ENCODE peak calls at places on chromosomes 3 and 15, in ten cellular contexts. One of them, this sample, is unnamed.

GRCh38 chr3:72490688-72491430 is 357.4 kb downstream of the SHQ1 start:
- DNase-seq in breast epithelium: no peak
- DNase-seq in prostate gland: no peak
- DNase-seq in GM12892: no peak
- DNase-seq in spleen: no peak
- DNase-seq in vagina: no peak
- DNase-seq in stomach: no peak
- DNase-seq in GM12891: no peak
- DNase-seq in endothelial cell of umbilical vein: no peak
- DNase-seq in suprapubic skin: no peak
- DNase-seq in this sample: peak; percentile 67

GRCh38 chr3:42501681-42502428 is 588 bp upstream of the VIPR1 start:
- DNase-seq in stomach: peak; percentile 78
- DNase-seq in breast epithelium: peak; percentile 80
- DNase-seq in endothelial cell of umbilical vein: peak; percentile 50
- DNase-seq in GM12891: peak; percentile 53
- DNase-seq in prostate gland: peak; percentile 76
- DNase-seq in vagina: peak; percentile 95
- DNase-seq in spleen: peak; percentile 91
- DNase-seq in suprapubic skin: peak; percentile 86
- DNase-seq in GM12892: peak; percentile 62
- DNase-seq in this sample: peak; percentile 91

GRCh38 chr15:85749261-85750151 is 45.2 kb downstream of the KLHL25 start:
- DNase-seq in suprapubic skin: no peak
- DNase-seq in vagina: no peak
- DNase-seq in GM12892: no peak
- DNase-seq in spleen: peak; percentile 68
- DNase-seq in prostate gland: no peak
- DNase-seq in endothelial cell of umbilical vein: no peak
- DNase-seq in GM12891: no peak
- DNase-seq in breast epithelium: peak; percentile 51
- DNase-seq in stomach: peak; percentile 27
- DNase-seq in this sample: no peak

GRCh38 chr3:178735032-178735674 is 198.9 kb downstream of the KCNMB2 start:
- DNase-seq in spleen: no peak
- DNase-seq in endothelial cell of umbilical vein: no peak
- DNase-seq in breast epithelium: no peak
- DNase-seq in stomach: no peak
- DNase-seq in prostate gland: no peak
- DNase-seq in suprapubic skin: no peak
- DNase-seq in GM12891: no peak
- DNase-seq in vagina: no peak
- DNase-seq in GM12892: no peak
- DNase-seq in this sample: no peak

GRCh38 chr3:4797201-4797600 is 182.0 kb upstream of the BHLHE40 start:
- DNase-seq in stomach: no peak
- DNase-seq in vagina: no peak
- DNase-seq in endothelial cell of umbilical vein: no peak
- DNase-seq in GM12891: no peak
- DNase-seq in breast epithelium: no peak
- DNase-seq in GM12892: no peak
- DNase-seq in suprapubic skin: no peak
- DNase-seq in spleen: no peak
- DNase-seq in prostate gland: no peak
- DNase-seq in this sample: no peak

GRCh38 chr3:197325773-197326172 is 27.4 kb upstream of the DLG1 start:
- DNase-seq in breast epithelium: no peak
- DNase-seq in stomach: no peak
- DNase-seq in GM12892: no peak
- DNase-seq in prostate gland: no peak
- DNase-seq in spleen: no peak
- DNase-seq in suprapubic skin: no peak
- DNase-seq in endothelial cell of umbilical vein: no peak
- DNase-seq in GM12891: no peak
- DNase-seq in vagina: no peak
- DNase-seq in this sample: no peak

GRCh38 chr3:127688022-127688415 is 15.3 kb downstream of the ABTB1 start:
- DNase-seq in endothelial cell of umbilical vein: no peak
- DNase-seq in prostate gland: no peak
- DNase-seq in stomach: no peak
- DNase-seq in vagina: no peak
- DNase-seq in spleen: no peak
- DNase-seq in GM12891: no peak
- DNase-seq in suprapubic skin: no peak
- DNase-seq in GM12892: no peak
- DNase-seq in breast epithelium: peak; percentile 45
- DNase-seq in this sample: no peak

GRCh38 chr15:98957655-98958054 is 49.9 kb downstream of the PGPEP1L start:
- DNase-seq in endothelial cell of umbilical vein: no peak
- DNase-seq in stomach: no peak
- DNase-seq in GM12891: no peak
- DNase-seq in suprapubic skin: no peak
- DNase-seq in spleen: no peak
- DNase-seq in prostate gland: no peak
- DNase-seq in vagina: no peak
- DNase-seq in GM12892: no peak
- DNase-seq in breast epithelium: no peak
- DNase-seq in this sample: no peak

DNA sequence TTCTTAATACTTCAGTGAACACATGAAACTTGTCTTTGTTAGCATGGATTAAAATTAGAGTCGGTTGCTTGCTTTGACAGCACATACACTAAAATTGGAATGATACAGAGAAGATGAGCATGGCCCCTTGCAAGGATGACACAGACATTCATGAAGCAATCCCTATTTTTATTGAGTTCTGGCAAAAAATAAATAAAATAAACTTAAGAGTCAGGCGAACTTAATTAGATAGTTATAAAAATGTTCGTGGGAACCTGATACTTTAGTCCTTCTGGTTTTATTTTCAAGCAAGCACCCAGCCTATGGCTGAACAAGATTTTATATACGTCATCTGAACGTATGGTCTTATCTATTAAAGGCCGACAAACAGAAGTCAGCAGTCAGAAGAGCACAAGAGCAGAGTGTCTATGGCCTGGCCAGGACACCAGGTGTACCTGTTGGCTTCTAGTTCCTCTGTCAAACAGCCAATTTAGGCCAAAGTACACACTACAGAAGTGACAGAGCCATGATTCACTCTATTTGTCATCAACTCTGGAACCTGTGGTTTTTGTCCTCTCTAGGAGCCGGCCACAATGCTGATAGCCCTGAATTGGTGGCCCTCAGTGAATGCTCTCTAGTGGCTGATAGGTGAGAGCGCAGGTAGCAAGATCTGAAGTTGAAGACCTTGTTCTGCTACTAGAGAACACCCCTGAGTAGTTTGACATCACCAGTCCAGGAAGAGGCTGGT is 64.3 kb downstream of the LEO1 start:
- DNase-seq in spleen: no peak
- DNase-seq in GM12891: no peak
- DNase-seq in suprapubic skin: no peak
- DNase-seq in breast epithelium: no peak
- DNase-seq in GM12892: no peak
- DNase-seq in endothelial cell of umbilical vein: no peak
- DNase-seq in vagina: no peak
- DNase-seq in prostate gland: peak; percentile 40
- DNase-seq in stomach: peak; percentile 64
- DNase-seq in this sample: no peak
- TF ChIP-seq POLR2AphosphoS5 in spleen: no peak
- TF ChIP-seq POLR2AphosphoS5 in GM12891: no peak
- TF ChIP-seq POLR2AphosphoS5 in suprapubic skin: no peak
- TF ChIP-seq POLR2AphosphoS5 in breast epithelium: no peak
- TF ChIP-seq POLR2AphosphoS5 in GM12892: no peak
- TF ChIP-seq POLR2AphosphoS5 in endothelial cell of umbilical vein: no peak
- TF ChIP-seq POLR2AphosphoS5 in vagina: no peak
- TF ChIP-seq POLR2AphosphoS5 in prostate gland: peak; percentile 46
- TF ChIP-seq POLR2AphosphoS5 in stomach: peak; percentile 83
- TF ChIP-seq POLR2AphosphoS5 in this sample: no peak

DNA sequence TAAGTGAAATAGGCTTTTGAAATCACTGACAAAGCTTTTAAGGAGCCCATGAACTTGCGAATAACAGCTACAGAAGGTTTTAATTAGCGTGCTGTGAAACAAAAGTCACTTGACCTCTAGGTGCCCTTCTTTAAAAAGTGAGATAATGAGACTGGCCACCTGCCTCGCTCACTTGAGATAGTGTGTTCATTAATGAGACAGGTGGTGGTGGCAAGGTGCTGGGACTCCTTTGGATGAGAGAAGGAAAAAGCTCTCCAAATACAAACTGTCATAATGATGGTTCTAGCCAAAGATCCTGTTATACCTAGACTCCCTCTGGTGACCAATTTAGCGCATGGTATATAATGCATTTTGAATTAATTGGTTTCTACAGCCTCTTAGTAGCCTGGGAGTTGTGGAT is 22.7 kb upstream of the IREB2 start:
- DNase-seq in endothelial cell of umbilical vein: peak; percentile 14
- DNase-seq in stomach: no peak
- DNase-seq in GM12891: no peak
- DNase-seq in vagina: no peak
- DNase-seq in breast epithelium: no peak
- DNase-seq in spleen: no peak
- DNase-seq in prostate gland: no peak
- DNase-seq in GM12892: no peak
- DNase-seq in suprapubic skin: no peak
- DNase-seq in this sample: no peak
- TF ChIP-seq POLR2A in endothelial cell of umbilical vein: no peak
- TF ChIP-seq POLR2A in stomach: no peak
- TF ChIP-seq POLR2A in GM12891: no peak
- TF ChIP-seq POLR2A in vagina: no peak
- TF ChIP-seq POLR2A in breast epithelium: no peak
- TF ChIP-seq POLR2A in spleen: no peak
- TF ChIP-seq POLR2A in prostate gland: no peak
- TF ChIP-seq POLR2A in GM12892: no peak
- TF ChIP-seq POLR2A in suprapubic skin: no peak
- TF ChIP-seq POLR2A in this sample: no peak

DNA sequence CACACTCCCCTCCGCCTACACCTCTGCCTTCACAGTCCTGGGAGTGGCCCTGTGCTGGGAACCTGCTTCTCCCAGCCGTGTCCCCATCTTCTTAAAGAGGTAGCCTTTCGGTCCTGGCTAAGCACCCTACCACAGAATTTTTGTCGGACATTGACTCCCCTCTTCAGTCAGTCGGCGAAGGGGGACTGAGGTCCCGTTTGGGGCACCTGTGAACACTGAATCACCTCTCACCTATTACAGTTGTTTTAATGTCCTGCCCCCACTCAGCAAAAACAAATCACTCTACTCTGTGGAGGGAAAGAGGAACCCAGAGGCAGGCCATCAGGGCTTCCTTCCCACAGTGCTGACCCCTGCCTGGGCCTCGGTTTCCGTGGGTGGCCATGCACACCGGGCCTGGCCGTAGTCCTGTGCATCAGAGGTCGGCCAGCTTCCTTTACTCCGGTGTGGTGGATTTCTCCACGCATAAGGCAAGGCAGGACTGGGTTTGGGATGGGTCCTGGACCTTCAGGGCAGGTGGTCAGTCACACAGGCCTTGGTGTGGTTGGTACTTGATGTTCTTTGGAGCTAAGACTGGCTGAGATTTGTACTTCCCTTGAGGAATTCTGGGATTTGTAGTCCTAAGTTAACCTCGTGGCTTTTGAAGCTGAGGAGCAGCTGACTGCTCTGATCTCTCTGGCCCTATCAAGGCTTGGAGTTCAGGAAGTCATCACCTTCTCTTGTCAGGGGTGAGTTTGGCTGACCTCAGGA is 743 bp upstream of the FAM131A start:
- DNase-seq in endothelial cell of umbilical vein: peak; percentile 66
- DNase-seq in breast epithelium: no peak
- DNase-seq in GM12891: no peak
- DNase-seq in prostate gland: peak; percentile 23
- DNase-seq in spleen: no peak
- DNase-seq in suprapubic skin: no peak
- DNase-seq in vagina: no peak
- DNase-seq in stomach: peak; percentile 55
- DNase-seq in GM12892: no peak
- DNase-seq in this sample: no peak
- TF ChIP-seq POLR2AphosphoS5 in endothelial cell of umbilical vein: no peak
- TF ChIP-seq POLR2AphosphoS5 in breast epithelium: peak; percentile 21
- TF ChIP-seq POLR2AphosphoS5 in GM12891: no peak
- TF ChIP-seq POLR2AphosphoS5 in prostate gland: peak; percentile 47
- TF ChIP-seq POLR2AphosphoS5 in spleen: peak; percentile 3
- TF ChIP-seq POLR2AphosphoS5 in suprapubic skin: no peak
- TF ChIP-seq POLR2AphosphoS5 in vagina: peak; percentile 57
- TF ChIP-seq POLR2AphosphoS5 in stomach: no peak
- TF ChIP-seq POLR2AphosphoS5 in GM12892: no peak
- TF ChIP-seq POLR2AphosphoS5 in this sample: peak; percentile 17

GRCh38 chr15:81886080-81886479 is 159.7 kb downstream of the MEX3B start:
- DNase-seq in GM12892: no peak
- DNase-seq in prostate gland: no peak
- DNase-seq in spleen: no peak
- DNase-seq in vagina: no peak
- DNase-seq in GM12891: no peak
- DNase-seq in endothelial cell of umbilical vein: no peak
- DNase-seq in breast epithelium: no peak
- DNase-seq in stomach: no peak
- DNase-seq in suprapubic skin: no peak
- DNase-seq in this sample: no peak

GRCh38 chr15:81885135-81885534 is 160.7 kb downstream of the MEX3B start:
- DNase-seq in GM12892: no peak
- DNase-seq in suprapubic skin: no peak
- DNase-seq in breast epithelium: no peak
- DNase-seq in GM12891: no peak
- DNase-seq in vagina: no peak
- DNase-seq in prostate gland: no peak
- DNase-seq in spleen: no peak
- DNase-seq in stomach: no peak
- DNase-seq in endothelial cell of umbilical vein: no peak
- DNase-seq in this sample: no peak

GRCh38 chr15:81887913-81888312 is 157.9 kb downstream of the MEX3B start:
- DNase-seq in stomach: no peak
- DNase-seq in suprapubic skin: no peak
- DNase-seq in breast epithelium: no peak
- DNase-seq in spleen: no peak
- DNase-seq in prostate gland: no peak
- DNase-seq in GM12891: no peak
- DNase-seq in vagina: no peak
- DNase-seq in endothelial cell of umbilical vein: no peak
- DNase-seq in GM12892: no peak
- DNase-seq in this sample: no peak

GRCh38 chr15:81888748-81889479 is 156.9 kb downstream of the MEX3B start:
- DNase-seq in suprapubic skin: no peak
- DNase-seq in spleen: no peak
- DNase-seq in endothelial cell of umbilical vein: no peak
- DNase-seq in vagina: no peak
- DNase-seq in prostate gland: no peak
- DNase-seq in GM12891: no peak
- DNase-seq in breast epithelium: no peak
- DNase-seq in stomach: no peak
- DNase-seq in GM12892: no peak
- DNase-seq in this sample: no peak

DNA sequence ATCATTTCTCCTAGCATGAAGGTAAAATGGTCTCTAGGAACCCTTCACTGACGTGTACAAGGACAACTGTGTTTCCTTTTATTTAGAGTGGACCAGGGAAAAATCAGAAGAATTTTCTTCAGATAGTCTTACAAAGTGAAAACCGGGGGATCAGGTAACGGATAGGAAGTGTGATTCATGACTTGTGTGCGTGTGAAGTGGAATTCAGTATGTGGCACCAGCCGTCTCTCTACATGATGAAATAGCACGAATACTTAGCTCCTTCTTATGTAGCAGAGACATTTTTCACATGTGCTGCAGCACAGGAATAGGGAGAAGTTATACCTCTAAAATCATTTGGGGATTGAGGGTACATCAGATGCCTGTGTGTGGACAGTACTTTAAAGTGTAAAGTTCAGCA is 159.2 kb downstream of the MEX3B start:
- DNase-seq in GM12892: no peak
- DNase-seq in suprapubic skin: no peak
- DNase-seq in endothelial cell of umbilical vein: no peak
- DNase-seq in GM12891: no peak
- DNase-seq in vagina: no peak
- DNase-seq in spleen: no peak
- DNase-seq in stomach: no peak
- DNase-seq in breast epithelium: no peak
- DNase-seq in prostate gland: no peak
- DNase-seq in this sample: no peak
- TF ChIP-seq POLR2A in GM12892: no peak
- TF ChIP-seq POLR2A in suprapubic skin: no peak
- TF ChIP-seq POLR2A in endothelial cell of umbilical vein: no peak
- TF ChIP-seq POLR2A in GM12891: no peak
- TF ChIP-seq POLR2A in vagina: no peak
- TF ChIP-seq POLR2A in spleen: no peak
- TF ChIP-seq POLR2A in stomach: no peak
- TF ChIP-seq POLR2A in breast epithelium: no peak
- TF ChIP-seq POLR2A in prostate gland: no peak
- TF ChIP-seq POLR2A in this sample: no peak

This sample was measured in upper lobe of left lung.